ENCODE peak calls at places on chromosome 5, in ten cellular contexts. I is nucleus accumbens; W is central memory CD4-positive, alpha-beta T cell; O is tibial artery; A is Daoy; F is H4; Y is stimulated activated CD8-positive, alpha-beta memory T cell treated with anti-CD3 and anti-CD28 coated beads, Interleukin-2, amount 100 ng/mL, for 1 hour; Z is KBM-7; G is NCI-H2081; B is CD4-positive, CD25-positive, alpha-beta regulatory T cell. V is an unnamed sample.

GRCh38 chr5:72818866-72819534 is 2.5 kb downstream of the TNPO1 start:
- DNase-seq in Z (peak), Y (peak), G (peak), F (peak), W (peak), A (peak), O (peak), I (no peak), B (peak), V (peak)

GRCh38 chr5:61132559-61132958 is 29.7 kb downstream of the SMIM15 start:
- DNase-seq in B (no peak), A (no peak), G (no peak), F (peak), O (no peak), Z (no peak), Y (no peak), W (no peak), I (no peak), V (no peak)

GRCh38 chr5:167565555-167565954 is 725.9 kb upstream of the WWC1 start:
- DNase-seq in I (no peak), B (no peak), O (no peak), Y (no peak), G (peak), Z (no peak), W (no peak), A (peak), F (peak), V (no peak)

GRCh38 chr5:93845376-93845775 is 104.0 kb upstream of the POU5F2 start:
- DNase-seq in B (no peak), F (no peak), G (no peak), A (no peak), Z (no peak), I (no peak), W (no peak), Y (no peak), O (no peak), V (no peak)

GRCh38 chr5:67992919-67993318 is 222.6 kb upstream of the PIK3R1 start:
- DNase-seq in O (no peak), Y (no peak), W (no peak), I (no peak), G (no peak), B (no peak), A (no peak), Z (no peak), F (no peak), V (no peak)

GRCh38 chr5:154288145-154288544 is 97.6 kb downstream of the GALNT10 start:
- DNase-seq in B (no peak), I (no peak), A (no peak), Z (no peak), O (peak), F (no peak), G (no peak), Y (no peak), W (no peak), V (no peak)

GRCh38 chr5:149559712-149560111 is 8.5 kb upstream of the CSNK1A1 start:
- DNase-seq in W (no peak), A (no peak), Z (no peak), Y (no peak), B (no peak), F (no peak), O (no peak), I (no peak), G (no peak), V (no peak)

GRCh38 chr5:40385544-40385943 is 294.2 kb upstream of the PTGER4 start:
- DNase-seq in G (no peak), I (no peak), B (no peak), O (no peak), Y (no peak), A (peak), F (peak), W (no peak), Z (no peak), V (no peak)

GRCh38 chr5:14450055-14450524 is 131.5 kb upstream of the OTULINL start:
- DNase-seq in Z (no peak), F (no peak), B (peak), W (no peak), O (peak), Y (no peak), A (no peak), I (no peak), G (no peak), V (no peak)

GRCh38 chr5:142957528-142957927 is 187.4 kb downstream of the ARHGAP26 start:
- DNase-seq in Y (no peak), Z (no peak), A (no peak), W (no peak), F (no peak), O (no peak), I (no peak), G (no peak), B (no peak), V (no peak)

GRCh38 chr5:97182571-97183099 is 412 bp downstream of the RIOK2 start:
- DNase-seq in I (no peak), B (no peak), W (no peak), A (no peak), Y (no peak), G (no peak), F (no peak), Z (no peak), O (no peak), V (no peak)

GRCh38 chr5:143887901-143888648 is 76.1 kb downstream of the HMHB1 start:
- DNase-seq in W (no peak), F (peak), G (no peak), B (no peak), O (no peak), A (peak), Z (no peak), Y (no peak), I (no peak), V (no peak)

GRCh38 chr5:93676707-93677106 is 64.7 kb downstream of the POU5F2 start:
- DNase-seq in W (no peak), F (no peak), O (no peak), I (no peak), B (no peak), G (no peak), A (peak), Y (no peak), Z (no peak), V (no peak)

GRCh38 chr5:75337366-75338021 is 474 bp downstream of the HMGCR start:
- DNase-seq in Y (peak), G (peak), I (peak), Z (peak), A (no peak), F (peak), W (peak), B (peak), O (peak), V (peak)

GRCh38 chr5:84191296-84191695 is 193.4 kb downstream of the EDIL3 start:
- DNase-seq in G (peak), B (no peak), O (no peak), Z (no peak), I (no peak), F (peak), A (peak), Y (no peak), W (no peak), V (no peak)

GRCh38 chr5:9251379-9251980 is 294.4 kb downstream of the SEMA5A start:
- DNase-seq in W (no peak), B (no peak), Z (no peak), O (no peak), F (no peak), A (no peak), I (no peak), Y (no peak), G (no peak), V (no peak)

GRCh38 chr5:139862313-139862712 is 66.7 kb downstream of the PSD2 start:
- DNase-seq in Y (no peak), F (no peak), A (peak), I (no peak), Z (no peak), B (no peak), O (no peak), G (no peak), W (no peak), V (no peak)

GRCh38 chr5:120367896-120368634 is 96.0 kb upstream of the PRR16 start:
- DNase-seq in F (no peak), Y (no peak), B (no peak), W (no peak), Z (no peak), G (no peak), A (no peak), O (no peak), I (no peak), V (no peak)

GRCh38 chr5:4374866-4375265 is 765.3 kb upstream of the ADAMTS16 start:
- DNase-seq in Z (no peak), G (no peak), I (no peak), W (no peak), F (peak), O (no peak), A (peak), B (no peak), Y (no peak), V (no peak)

V was measured in mucosa of descending colon.